ENCODE peak calls at places on chromosomes 13 and 19, in seven cellular contexts. L is breast epithelium, P is stomach, Z is GM12878, J is transverse colon, N is prostate gland, I is H1. T is an unnamed sample.

GRCh38 chr13:67299072-67299635 is 69.0 kb upstream of the PCDH9 start:
- DNase-seq in N (no peak), Z (no peak), P (no peak), J (no peak), L (no peak), I (no peak), T (no peak)

GRCh38 chr19:43414554-43414953 is at the start of gene TEX101:
- DNase-seq in N (no peak), Z (no peak), L (no peak), P (no peak), J (no peak), I (no peak), T (no peak)

GRCh38 chr19:35437152-35437951 is 10.7 kb upstream of the FFAR2 start:
- DNase-seq in Z (no peak), N (no peak), L (no peak), P (peak), J (peak), I (no peak), T (no peak)

GRCh38 chr13:26563713-26564112 is 6.2 kb downstream of the WASF3 start:
- DNase-seq in L (no peak), Z (no peak), I (no peak), J (no peak), P (no peak), N (no peak), T (no peak)

GRCh38 chr13:99434258-99434788 is 66.9 kb upstream of the TM9SF2 start:
- DNase-seq in I (no peak), L (no peak), J (peak), N (no peak), Z (no peak), P (peak), T (no peak)

GRCh38 chr13:87671824-87672603 is 843 bp downstream of the SLITRK5 start:
- DNase-seq in I (peak), Z (no peak), J (peak), P (no peak), N (no peak), L (no peak), T (no peak)

GRCh38 chr19:48735031-48735615 is 5.3 kb downstream of the RASIP1 start:
- DNase-seq in L (no peak), N (no peak), J (peak), P (no peak), I (peak), Z (no peak), T (no peak)

GRCh38 chr13:24623141-24623665 is 57.0 kb upstream of the ATP12A start:
- DNase-seq in J (no peak), Z (no peak), I (no peak), P (no peak), L (no peak), N (no peak), T (no peak)

GRCh38 chr19:5352229-5352763 is 11.7 kb upstream of the PTPRS start:
- DNase-seq in P (no peak), L (no peak), I (no peak), J (no peak), Z (no peak), N (no peak), T (no peak)

GRCh38 chr13:97945792-97946419 is 7.6 kb upstream of the IPO5 start:
- DNase-seq in N (no peak), I (no peak), Z (no peak), L (no peak), J (no peak), P (no peak), T (no peak)

GRCh38 chr19:55178781-55179569 is 1.1 kb downstream of the SYT5 start:
- DNase-seq in Z (peak), L (no peak), P (peak), N (no peak), J (peak), I (peak), T (no peak)

GRCh38 chr19:37654525-37654832 is 786 bp downstream of the ZFP30 start:
- DNase-seq in N (no peak), P (no peak), L (no peak), Z (no peak), J (no peak), I (no peak), T (no peak)

GRCh38 chr19:52336976-52337375 is 933 bp downstream of the ZNF610 start:
- DNase-seq in I (no peak), Z (no peak), L (no peak), N (no peak), J (no peak), P (no peak), T (no peak)

GRCh38 chr13:44651209-44651608 is 75.1 kb upstream of the TSC22D1 start:
- DNase-seq in N (no peak), I (no peak), P (no peak), J (no peak), L (no peak), Z (no peak), T (no peak)

GRCh38 chr19:8486661-8487136 is 15.7 kb downstream of the PRAM1 start:
- DNase-seq in L (no peak), I (no peak), N (no peak), Z (no peak), P (no peak), J (no peak), T (no peak)

GRCh38 chr19:49475995-49476880 is 2.2 kb downstream of the FLT3LG start:
- DNase-seq in Z (no peak), P (no peak), L (no peak), I (peak), J (no peak), N (no peak), T (peak)

GRCh38 chr13:20129076-20129475 is 31.8 kb downstream of the GJA3 start:
- DNase-seq in N (no peak), I (no peak), P (no peak), L (no peak), Z (no peak), J (no peak), T (peak)

GRCh38 chr13:51646041-51646670 is 61.9 kb downstream of the WDFY2 start:
- DNase-seq in I (peak), P (no peak), N (no peak), Z (no peak), J (no peak), L (no peak), T (no peak)
- H3K27ac ChIP-seq in I (peak), P (no peak), N (no peak), Z (no peak), J (no peak), L (peak), T (no peak)

GRCh38 chr19:10402441-10403038 is 802 bp downstream of the CDC37 start:
- DNase-seq in P (no peak), I (no peak), N (no peak), L (no peak), J (peak), Z (no peak), T (no peak)

GRCh38 chr19:10399878-10400277 is 3.5 kb downstream of the CDC37 start:
- DNase-seq in N (no peak), P (no peak), J (no peak), Z (no peak), I (no peak), L (no peak), T (no peak)

GRCh38 chr19:10406191-10406590 is 2.8 kb upstream of the CDC37 start:
- DNase-seq in J (no peak), L (no peak), Z (no peak), I (no peak), N (no peak), P (no peak), T (no peak)

GRCh38 chr19:10404888-10405808 is 1.8 kb upstream of the CDC37 start:
- DNase-seq in Z (no peak), N (no peak), L (no peak), P (no peak), I (no peak), J (no peak), T (no peak)

DNA sequence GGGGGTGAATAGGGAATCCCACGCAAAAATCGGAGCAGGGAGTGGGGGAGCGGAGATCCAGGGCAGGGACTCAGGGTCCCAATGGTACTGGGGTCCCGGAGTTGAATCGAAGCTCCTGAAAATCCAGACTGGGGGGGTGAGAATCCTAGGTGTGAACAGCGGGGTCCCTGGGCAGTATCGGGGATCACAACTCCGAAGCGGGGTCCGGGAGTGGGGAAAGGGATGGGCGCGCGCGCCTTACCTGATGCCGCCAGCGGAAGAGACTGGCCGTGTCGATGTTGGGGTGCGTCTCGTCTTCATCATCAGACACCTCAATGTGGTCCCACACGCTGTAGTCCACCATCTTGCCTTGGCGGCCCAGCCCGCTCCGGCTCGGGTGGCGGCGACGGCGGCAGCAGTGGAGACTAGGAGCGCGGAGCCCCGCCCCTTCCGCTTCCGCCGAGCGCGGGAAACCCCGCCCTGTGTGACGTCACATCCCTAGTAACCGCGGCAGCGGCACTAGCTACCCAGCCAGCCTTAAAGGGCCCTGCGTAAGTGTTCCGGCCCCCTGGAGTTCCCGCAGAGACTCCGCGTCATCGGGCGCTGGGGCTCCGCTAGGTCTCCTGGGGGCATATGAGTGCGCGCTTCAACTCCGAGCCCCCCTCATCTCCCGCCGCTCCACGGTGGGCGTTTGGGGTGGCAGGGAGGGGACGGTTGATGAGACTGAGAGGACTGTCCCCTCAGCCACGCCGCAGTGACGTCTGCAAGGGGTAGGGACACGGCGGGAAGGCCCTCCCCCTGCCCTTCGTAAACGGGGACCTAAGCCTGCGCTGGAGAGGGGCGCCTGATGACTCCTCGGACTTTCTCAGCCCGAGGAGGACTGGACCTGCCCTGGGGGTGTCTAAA is at the start of gene CDC37:
- DNase-seq in J (peak), I (peak), L (peak), Z (peak), P (peak), N (peak), T (peak)
- TF ChIP-seq CTCF in J (no peak), I (peak), L (no peak), Z (no peak), P (no peak), N (no peak), T (no peak)

DNA sequence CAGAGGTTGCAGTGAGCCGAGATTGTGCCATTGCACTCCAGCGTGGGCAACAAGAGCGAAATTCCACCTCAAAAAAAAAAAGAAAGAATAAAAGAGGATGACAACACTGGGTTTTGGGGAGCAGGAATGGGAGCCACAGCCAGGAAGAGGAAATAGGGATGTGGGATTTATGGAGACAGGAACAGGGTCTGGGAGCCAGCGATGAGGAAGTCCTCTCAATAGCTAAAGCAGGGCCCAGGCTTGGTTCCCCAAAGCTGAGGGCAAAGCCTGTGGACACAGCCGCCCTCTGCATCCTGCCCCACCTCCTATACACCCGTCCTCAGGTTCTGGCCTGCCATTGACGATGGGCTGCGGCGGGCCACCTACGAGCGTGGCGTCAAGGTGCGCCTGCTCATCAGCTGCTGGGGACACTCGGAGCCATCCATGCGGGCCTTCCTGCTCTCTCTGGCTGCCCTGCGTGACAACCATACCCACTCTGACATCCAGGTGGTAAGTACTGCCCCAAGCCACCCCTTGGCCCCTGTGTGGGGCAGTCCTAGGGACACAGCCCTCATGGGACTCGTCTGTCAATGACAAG is 13.6 kb downstream of the HIPK4 start:
- DNase-seq in N (no peak), Z (no peak), I (no peak), P (no peak), L (no peak), J (no peak), T (no peak)
- TF ChIP-seq POLR2AphosphoS5 in N (no peak), Z (no peak), I (no peak), P (no peak), L (no peak), J (no peak), T (no peak)

DNA sequence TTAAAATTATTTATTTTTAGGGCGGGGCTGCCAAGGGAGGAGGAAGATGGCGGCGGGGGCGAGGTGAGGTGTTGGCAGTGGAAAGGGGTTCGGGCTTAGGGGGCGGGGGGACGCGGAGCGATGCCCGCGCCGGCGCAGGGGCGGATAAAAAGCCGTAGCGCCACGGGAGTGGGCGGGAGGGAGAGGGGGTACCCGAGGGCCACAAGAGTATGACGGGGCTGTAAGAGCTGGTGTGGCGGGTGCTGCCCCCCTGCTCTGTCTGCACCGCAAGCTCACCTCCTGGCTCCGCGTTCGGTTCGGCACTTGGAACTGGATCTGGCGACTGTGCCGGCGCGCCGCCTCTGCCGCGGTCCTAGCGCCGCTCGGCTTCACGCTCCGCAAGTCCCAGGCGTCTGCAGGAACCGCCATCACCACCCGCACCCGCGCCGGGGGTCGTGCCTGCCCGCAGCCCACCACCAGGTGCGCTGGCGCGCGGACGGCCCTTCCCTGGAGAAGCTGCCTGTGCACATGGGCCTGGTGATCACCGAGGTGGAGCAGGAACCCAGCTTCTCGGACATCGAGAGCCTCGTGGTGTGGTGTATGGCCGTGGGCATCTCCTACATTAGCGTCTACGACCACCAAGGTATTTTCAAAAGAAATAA is 265.2 kb upstream of the SGCG start:
- DNase-seq in I (peak), P (peak), Z (no peak), N (peak), L (no peak), J (peak), T (peak)
- H3K27ac ChIP-seq in I (no peak), P (no peak), Z (no peak), N (peak), L (peak), J (peak), T (peak)

GRCh38 chr19:18292810-18293641 is 11.6 kb upstream of the JUND start:
- DNase-seq in N (peak), J (peak), I (peak), P (peak), Z (no peak), L (peak), T (peak)
- TF ChIP-seq CTCF in N (no peak), J (no peak), I (no peak), P (no peak), Z (no peak), L (no peak), T (no peak)

GRCh38 chr13:74131206-74131605 is 3.0 kb downstream of the KLF12 start:
- DNase-seq in J (no peak), Z (no peak), L (no peak), P (no peak), I (no peak), N (no peak), T (no peak)

GRCh38 chr13:74133657-74134201 is 475 bp downstream of the KLF12 start:
- DNase-seq in P (peak), Z (peak), J (peak), I (peak), L (peak), N (peak), T (peak)

GRCh38 chr13:74134226-74134776 is at the start of gene KLF12:
- DNase-seq in P (peak), N (peak), I (peak), Z (peak), L (peak), J (peak), T (peak)

GRCh38 chr13:74132768-74133656 is 1.2 kb downstream of the KLF12 start:
- DNase-seq in N (no peak), I (peak), J (peak), P (peak), L (no peak), Z (no peak), T (peak)

GRCh38 chr13:74132152-74132767 is 1.9 kb downstream of the KLF12 start:
- DNase-seq in I (no peak), P (no peak), N (no peak), L (no peak), J (no peak), Z (no peak), T (no peak)
- TF ChIP-seq POLR2AphosphoS5 in I (no peak), P (peak), N (peak), L (no peak), J (no peak), Z (no peak), T (no peak)

DNA sequence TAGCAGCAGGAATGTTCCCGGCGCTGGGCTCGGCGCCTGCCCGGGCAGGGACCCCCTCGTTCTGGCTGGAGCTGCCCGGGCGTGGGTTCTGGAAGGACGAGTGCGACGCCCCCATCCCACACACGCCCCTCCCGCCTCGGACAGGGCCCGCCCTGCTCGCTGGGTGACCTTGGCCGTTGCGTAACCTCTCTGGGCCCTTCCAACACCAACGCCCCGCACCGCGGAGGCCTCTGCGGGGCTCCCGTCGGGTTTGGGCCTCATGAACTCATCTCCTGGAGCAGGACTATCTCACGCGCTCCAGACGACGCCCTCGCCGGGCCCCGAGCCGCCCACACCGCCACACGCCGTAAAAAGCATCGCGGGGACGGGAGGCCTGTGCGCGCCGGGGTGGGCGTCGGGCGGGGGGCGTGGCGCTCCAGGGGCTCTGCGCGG is 10.4 kb downstream of the PALM start:
- DNase-seq in P (no peak), Z (no peak), I (peak), N (no peak), J (no peak), L (no peak), T (peak)
- H3K27ac ChIP-seq in P (no peak), Z (no peak), I (no peak), N (peak), J (peak), L (peak), T (peak)

GRCh38 chr13:18996221-18996620 is 185.4 kb downstream of the TUBA3C start:
- DNase-seq in Z (no peak), N (no peak), P (no peak), J (no peak), L (no peak), I (no peak), T (no peak)

GRCh38 chr13:18995259-18995873 is 186.3 kb downstream of the TUBA3C start:
- DNase-seq in I (no peak), L (no peak), P (peak), N (no peak), J (no peak), Z (no peak), T (no peak)

GRCh38 chr13:18993884-18994660 is 187.6 kb downstream of the TUBA3C start:
- DNase-seq in N (no peak), P (peak), J (no peak), L (no peak), Z (no peak), I (no peak), T (no peak)

GRCh38 chr13:18991054-18991453 is 190.6 kb downstream of the TUBA3C start:
- DNase-seq in J (no peak), I (no peak), P (no peak), L (no peak), Z (no peak), N (no peak), T (no peak)

GRCh38 chr13:18992791-18993190 is 188.8 kb downstream of the TUBA3C start:
- DNase-seq in J (no peak), P (peak), Z (no peak), L (no peak), N (no peak), I (no peak), T (no peak)
- TF ChIP-seq CTCF in J (no peak), P (no peak), Z (no peak), L (no peak), N (no peak), I (no peak), T (no peak)

DNA sequence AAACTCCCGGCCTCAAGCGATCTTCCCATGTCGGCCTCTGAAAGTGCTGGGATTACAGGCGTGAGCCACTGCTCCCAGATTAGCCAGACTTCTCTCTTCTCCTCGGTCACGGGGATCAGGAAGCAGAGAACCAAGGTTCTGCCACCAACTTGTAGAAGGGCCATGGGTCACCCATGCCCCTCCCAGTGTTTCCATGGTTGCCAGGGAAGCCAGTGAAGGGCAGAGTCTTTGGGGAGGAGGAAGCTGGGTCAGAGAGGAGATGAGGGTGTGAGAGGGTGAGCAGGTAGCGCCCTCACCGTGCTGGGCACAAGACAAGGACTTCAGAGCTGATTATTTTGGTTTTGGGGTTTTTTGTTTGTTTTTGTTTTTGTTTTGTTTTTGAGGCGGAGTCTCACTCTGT is 77.1 kb downstream of the GNG7 start:
- DNase-seq in Z (no peak), L (no peak), I (no peak), J (peak), P (peak), N (no peak), T (peak)
- TF ChIP-seq POLR2AphosphoS5 in Z (no peak), L (no peak), I (no peak), J (no peak), P (no peak), N (no peak), T (no peak)